ENCODE peak calls at places on chromosomes 12 and 14, in five cellular contexts. Y is tibial artery, P is hepatocyte, F is PC-3, I is left ventricle myocardium inferior. C is an unnamed sample.
A peak's percentile ranks its signal among the peaks of the same experiment; 100 is the strongest.

GRCh38 chr12:48557919-48558318 is 11.9 kb downstream of the LALBA start:
- DNase-seq in Y (no peak), P (no peak), F (no peak), I (no peak), C (no peak)

GRCh38 chr12:108955225-108955835 is 65.5 kb downstream of the SVOP start:
- DNase-seq in Y (no peak), P (peak; percentile 26), F (peak; percentile 41), I (peak; percentile 47), C (no peak)

GRCh38 chr12:51082561-51083139 is 746 bp downstream of the CSRNP2 start:
- DNase-seq in Y (no peak), P (no peak), F (peak; percentile 32), I (no peak), C (no peak)

GRCh38 chr14:33432407-33433023 is 493.8 kb downstream of the NPAS3 start:
- DNase-seq in Y (no peak), P (peak; percentile 30), F (peak; percentile 71), I (no peak), C (peak; percentile 10)

GRCh38 chr14:19947413-19948090 is 16.8 kb downstream of the OR4K1 start:
- DNase-seq in Y (no peak), P (no peak), F (peak; percentile 32), I (no peak), C (no peak)

GRCh38 chr12:113552760-113553159 is 81.1 kb upstream of the LHX5 start:
- DNase-seq in Y (no peak), P (no peak), F (no peak), I (no peak), C (no peak)

GRCh38 chr14:65783576-65783975 is 371.0 kb downstream of the FUT8 start:
- DNase-seq in Y (no peak), P (no peak), F (peak; percentile 3), I (no peak), C (no peak)

GRCh38 chr14:67735361-67735921 is 33.8 kb downstream of the RDH12 start:
- DNase-seq in Y (no peak), P (no peak), F (no peak), I (no peak), C (no peak)

GRCh38 chr12:49344486-49345047 is 2.1 kb upstream of the DNAJC22 start:
- DNase-seq in Y (no peak), P (no peak), F (no peak), I (no peak), C (no peak)

GRCh38 chr12:29711381-29711780 is 72.4 kb downstream of the TMTC1 start:
- DNase-seq in Y (no peak), P (no peak), F (no peak), I (no peak), C (no peak)

GRCh38 chr12:100795193-100796179 is 910 bp downstream of the ANO4 start:
- DNase-seq in Y (no peak), P (no peak), F (no peak), I (no peak), C (no peak)

GRCh38 chr14:103102689-103103260 is 8.2 kb downstream of the EXOC3L4 start:
- DNase-seq in Y (no peak), P (no peak), F (no peak), I (no peak), C (no peak)

GRCh38 chr14:101224356-101225115 is 321.0 kb upstream of the RTL1 start:
- DNase-seq in Y (no peak), P (peak; percentile 51), F (no peak), I (no peak), C (peak; percentile 18)

GRCh38 chr12:64082866-64083268 is 139.2 kb downstream of the KICS2 start:
- DNase-seq in Y (no peak), P (peak; percentile 6), F (no peak), I (no peak), C (no peak)

GRCh38 chr12:77995436-77996167 is 164.9 kb downstream of the NAV3 start:
- DNase-seq in Y (no peak), P (no peak), F (peak; percentile 85), I (no peak), C (no peak)

GRCh38 chr12:48053883-48054282 is 49.6 kb upstream of the COL2A1 start:
- DNase-seq in Y (no peak), P (no peak), F (no peak), I (no peak), C (no peak)

GRCh38 chr12:63967358-63967757 is 122.9 kb downstream of the SRGAP1 start:
- DNase-seq in Y (no peak), P (no peak), F (peak; percentile 68), I (no peak), C (no peak)

GRCh38 chr14:93039649-93040315 is 75.9 kb downstream of the ITPK1 start:
- DNase-seq in Y (no peak), P (no peak), F (no peak), I (no peak), C (no peak)

GRCh38 chr14:100012478-100012925 is 52.7 kb upstream of the EVL start:
- DNase-seq in Y (no peak), P (no peak), F (no peak), I (no peak), C (no peak)

GRCh38 chr12:53443955-53444354 is 2.4 kb downstream of the PRR13 start:
- DNase-seq in Y (no peak), P (peak; percentile 63), F (no peak), I (no peak), C (peak; percentile 73)

GRCh38 chr12:103964805-103965204 is 867 bp upstream of the TDG start:
- DNase-seq in Y (no peak), P (peak; percentile 19), F (no peak), I (no peak), C (no peak)

GRCh38 chr14:89317051-89317691 is 99.9 kb downstream of the FOXN3 start:
- DNase-seq in Y (no peak), P (no peak), F (no peak), I (no peak), C (no peak)
- H3K9me3 ChIP-seq in Y (no peaks in the 10 kb centered on the region), P (no peaks in the 10 kb centered on the region), F (no peaks in the 10 kb centered on the region), I (no peaks in the 10 kb centered on the region), C (no peaks in the 10 kb centered on the region)

GRCh38 chr12:67676624-67677023 is 28.1 kb downstream of the DYRK2 start:
- DNase-seq in Y (no peak), P (no peak), F (peak; percentile 51), I (no peak), C (no peak)
- TF ChIP-seq CTCF in Y (no peak), P (no peak), F (no peak), I (no peak), C (no peak)

GRCh38 chr12:34402228-34402898 is 380.1 kb downstream of the ALG10 start:
- DNase-seq in Y (peak; percentile 59), P (peak; percentile 3), F (no peak), I (peak; percentile 2), C (peak; percentile 22)
- H3K9me3 ChIP-seq in Y (peaks cover 74% of the 10 kb centered on the region), P (no peaks in the 10 kb centered on the region), F (no peaks in the 10 kb centered on the region), I (peaks cover 89% of the 10 kb centered on the region), C (peaks cover 66% of the 10 kb centered on the region)

GRCh38 chr12:118036672-118037411 is 20.3 kb downstream of the RFC5 start:
- DNase-seq in Y (no peak), P (no peak), F (no peak), I (no peak), C (no peak)

GRCh38 chr12:118033902-118034301 is 17.4 kb downstream of the RFC5 start:
- DNase-seq in Y (no peak), P (no peak), F (peak; percentile 35), I (no peak), C (no peak)

GRCh38 chr12:118033331-118033730 is 16.8 kb downstream of the RFC5 start:
- DNase-seq in Y (no peak), P (no peak), F (peak; percentile 58), I (no peak), C (no peak)

GRCh38 chr12:118035194-118036041 is 18.9 kb downstream of the RFC5 start:
- DNase-seq in Y (no peak), P (no peak), F (peak; percentile 50), I (no peak), C (no peak)

DNA sequence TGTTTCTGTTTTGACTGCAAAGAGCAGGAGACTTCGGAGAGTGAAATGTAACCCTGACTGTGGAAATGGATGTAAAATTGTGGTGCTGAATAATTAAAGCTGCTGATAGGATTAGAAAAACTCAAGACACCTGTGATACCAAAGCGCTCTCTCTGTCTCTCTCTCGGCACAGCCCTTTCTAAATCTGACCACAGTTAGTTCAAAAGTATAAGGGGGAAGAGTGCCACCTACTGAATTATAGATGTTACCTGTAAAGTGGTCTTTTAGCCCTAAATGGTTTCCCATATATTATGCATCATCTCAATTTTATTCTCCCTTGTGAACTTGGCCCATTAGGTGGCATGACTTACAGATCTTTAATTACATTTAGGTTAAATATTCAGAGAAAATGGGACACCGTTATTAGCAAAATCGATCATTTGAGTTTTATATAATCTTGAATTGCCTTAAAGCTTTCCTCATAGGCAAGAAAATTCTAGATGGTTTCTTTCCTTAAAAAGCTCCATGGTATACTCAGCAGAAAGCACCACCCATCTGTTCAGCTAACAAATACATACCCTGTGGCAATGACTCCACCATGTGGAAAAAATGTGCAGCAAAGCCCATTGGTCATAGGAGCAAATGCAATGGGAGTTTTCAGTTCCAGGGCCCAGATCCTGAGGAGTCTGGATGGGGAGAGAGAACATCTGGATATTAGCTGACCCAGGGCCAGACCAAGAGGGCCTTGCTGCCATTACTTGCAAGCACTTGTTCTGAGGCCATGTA is 18.1 kb downstream of the RFC5 start:
- DNase-seq in Y (no peak), P (peak; percentile 62), F (peak; percentile 75), I (no peak), C (peak; percentile 59)
- TF ChIP-seq CTCF in Y (peak; percentile 20), P (peak; percentile 46), F (peak; percentile 78), I (peak; percentile 47), C (peak; percentile 63)